ENCODE peak calls at places on chromosomes 4 and X, in four cellular contexts. D, Q, N and R are unnamed samples.

GRCh38 chr4:921830-922331 is 10.2 kb downstream of the GAK start:
- DNase-seq in D (peak; percentile 23), Q (peak; percentile 38), N (no peak), R (no peak)

GRCh38 chr4:7052923-7053715 is 9.9 kb downstream of the TADA2B start:
- DNase-seq in D (peak; percentile 89), Q (peak; percentile 44), N (no peak), R (no peak)

GRCh38 chr4:8112036-8112576 is 46.5 kb downstream of the ABLIM2 start:
- DNase-seq in D (no peak), Q (no peak), N (no peak), R (no peak)

GRCh38 chr4:40685300-40685699 is 55.6 kb upstream of the RBM47 start:
- DNase-seq in D (no peak), Q (peak; percentile 82), N (no peak), R (no peak)

GRCh38 chr4:152819026-152819645 is 39.4 kb downstream of the ARFIP1 start:
- DNase-seq in D (no peak), Q (no peak), N (no peak), R (no peak)

GRCh38 chr4:169385356-169385755 is 114.6 kb upstream of the SH3RF1 start:
- DNase-seq in D (no peak), Q (peak; percentile 47), N (no peak), R (no peak)

GRCh38 chrX:141468940-141469339 is 115.6 kb downstream of the SPANXA1 start:
- DNase-seq in D (no peak), Q (peak; percentile 81), N (no peak), R (no peak)

GRCh38 chr4:119034276-119035008 is 101.2 kb upstream of the MYOZ2 start:
- DNase-seq in D (no peak), Q (peak; percentile 55), N (no peak), R (no peak)

GRCh38 chrX:24231169-24231568 is 81.6 kb downstream of the ZFX start:
- DNase-seq in D (no peak), Q (peak; percentile 91), N (no peak), R (peak; percentile 61)

GRCh38 chr4:140764785-140765392 is 8.7 kb upstream of the TBC1D9 start:
- DNase-seq in D (no peak), Q (peak; percentile 6), N (no peak), R (no peak)

GRCh38 chr4:144732584-144733130 is 86.7 kb downstream of the HHIP start:
- DNase-seq in D (no peak), Q (peak; percentile 44), N (no peak), R (no peak)

GRCh38 chr4:131388277-131388676 is 1760.8 kb upstream of the PCDH10 start:
- DNase-seq in D (no peak), Q (no peak), N (no peak), R (no peak)

DNA sequence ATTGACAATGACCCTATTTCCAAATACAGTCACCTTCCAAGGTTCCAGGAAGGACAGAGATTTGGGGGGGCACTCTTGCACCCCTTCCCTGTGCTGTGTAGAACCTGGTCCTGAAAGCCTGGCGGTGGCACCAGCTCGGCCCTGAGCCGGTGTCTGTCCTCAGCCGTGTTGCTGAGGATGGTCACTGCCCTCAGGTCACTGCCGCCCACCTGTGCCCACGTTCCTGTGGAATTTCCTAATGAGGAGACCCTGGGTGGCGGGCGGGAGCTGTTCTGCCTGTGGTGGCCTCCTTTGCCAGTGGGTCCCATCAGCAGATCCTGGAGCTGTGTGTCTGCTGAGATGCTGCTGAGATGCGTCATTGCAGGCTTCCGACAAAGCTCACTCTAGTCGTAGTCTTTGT is 32.9 kb downstream of the NELFA start:
- DNase-seq in D (no peak), Q (no peak), N (no peak), R (no peak)
- H3K27ac ChIP-seq in D (no peak overlapping the region), Q (no peak overlapping the region), N (no peak overlapping the region), R (no peak overlapping the region)

GRCh38 chr4:62208921-62209320 is 1008.8 kb downstream of the ADGRL3 start:
- DNase-seq in D (no peak), Q (no peak), N (no peak), R (no peak)
- H3K27ac ChIP-seq in D (no peak overlapping the region), Q (no peak overlapping the region), N (no peak overlapping the region), R (no peak overlapping the region)

GRCh38 chrX:10618911-10619310 is 1.5 kb downstream of the MID1 start:
- DNase-seq in D (no peak), Q (peak; percentile 30), N (no peak), R (no peak)
- H3K27ac ChIP-seq in D (peak overlapping the region; percentile 69), Q (peak overlapping the region; percentile 58), N (peak overlapping the region; percentile 70), R (peak overlapping the region; percentile 62)

GRCh38 chrX:21944136-21944615 is 3.7 kb downstream of the SMS start:
- DNase-seq in D (no peak), Q (no peak), N (no peak), R (no peak)

GRCh38 chrX:21946925-21947641 is 6.6 kb downstream of the SMS start:
- DNase-seq in D (no peak), Q (peak; percentile 73), N (no peak), R (peak; percentile 10)

GRCh38 chrX:21949689-21950088 is 9.2 kb downstream of the SMS start:
- DNase-seq in D (no peak), Q (no peak), N (no peak), R (no peak)

GRCh38 chrX:21948897-21949578 is 8.5 kb downstream of the SMS start:
- DNase-seq in D (no peak), Q (no peak), N (no peak), R (no peak)

DNA sequence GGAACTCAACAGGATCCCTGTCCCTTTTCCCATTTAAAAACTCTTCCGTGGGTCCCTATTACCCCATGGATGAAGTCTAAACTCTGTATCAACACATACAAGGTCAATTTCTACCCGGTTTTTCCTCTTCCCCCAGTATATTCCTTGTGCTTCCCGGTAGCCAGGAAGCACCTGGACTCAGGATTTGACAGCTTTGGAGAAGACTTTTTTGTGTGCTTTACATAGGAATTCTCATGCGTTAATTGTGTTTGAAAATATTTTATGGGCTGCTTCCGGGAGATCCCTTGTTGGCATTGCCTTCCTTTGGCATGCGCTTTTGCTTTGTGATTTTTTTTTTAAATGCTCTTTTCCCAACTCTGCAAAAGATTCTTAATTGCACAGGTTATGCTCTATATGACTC is 7.2 kb downstream of the SMS start:
- DNase-seq in D (no peak), Q (no peak), N (no peak), R (no peak)
- H3K27ac ChIP-seq in D (no peak overlapping the region), Q (peak overlapping the region; percentile 53), N (no peak overlapping the region), R (peak overlapping the region; percentile 44)

DNA sequence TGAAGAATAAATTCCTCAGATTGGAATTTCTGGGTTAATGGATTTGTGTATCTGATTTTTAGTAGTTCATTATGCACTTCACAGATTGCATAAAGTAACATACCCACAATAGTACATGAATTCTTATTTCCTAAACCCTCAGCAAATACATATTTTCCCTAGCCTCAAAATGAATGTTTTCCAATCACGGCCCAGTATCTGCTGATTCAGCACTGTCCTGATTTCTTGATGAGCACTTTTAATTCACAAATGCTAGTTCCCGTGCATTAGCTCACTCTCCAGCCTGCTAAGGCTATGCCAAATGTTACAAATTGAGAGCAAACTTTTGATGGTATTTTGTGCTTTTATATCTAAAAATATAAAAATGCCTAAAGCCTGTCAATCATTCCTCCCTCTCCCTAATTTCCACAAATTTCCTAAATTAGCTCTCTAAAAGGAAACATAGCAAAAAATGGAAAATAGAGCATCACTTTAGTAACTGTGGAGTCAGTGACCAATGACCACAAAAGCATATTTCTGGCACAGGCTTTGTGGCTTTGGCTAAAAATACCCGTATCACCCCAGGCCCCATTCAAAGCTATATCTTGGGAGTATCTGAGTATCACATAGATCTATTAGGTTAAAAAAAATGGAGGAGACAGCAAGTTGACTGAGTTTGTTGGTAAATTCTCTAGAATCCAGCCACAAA is 75.5 kb downstream of the NAF1 start:
- DNase-seq in D (no peak), Q (no peak), N (no peak), R (no peak)
- H3K27ac ChIP-seq in D (no peak overlapping the region), Q (no peak overlapping the region), N (no peak overlapping the region), R (no peak overlapping the region)